ENCODE peak calls at places on chromosome 21, in four cellular contexts. T is K562, K is H1, D is HepG2. F is an unnamed sample.

GRCh38 chr21:25836396-25836795 is 101.6 kb downstream of the GABPA start:
- DNase-seq in D (no peak), K (no peak), T (no peak), F (no peak)

GRCh38 chr21:31781737-31782136 is 49.8 kb upstream of the SCAF4 start:
- DNase-seq in D (no peak), T (no peak), K (no peak), F (no peak)

GRCh38 chr21:44375281-44375651 is 21.8 kb downstream of the TRPM2 start:
- DNase-seq in T (no peak), K (no peak), D (no peak), F (no peak)

GRCh38 chr21:25717491-25718139 is 17.1 kb downstream of the ATP5PF start:
- DNase-seq in D (no peak), K (no peak), T (peak; percentile 67), F (no peak)

GRCh38 chr21:38957575-38958340 is 152.0 kb downstream of the ETS2 start:
- DNase-seq in K (no peak), T (no peak), D (no peak), F (no peak)

GRCh38 chr21:15894596-15894995 is 164.8 kb downstream of the USP25 start:
- DNase-seq in K (no peak), D (no peak), T (no peak), F (no peak)

GRCh38 chr21:32545948-32546441 is 39.3 kb downstream of the TCP10L start:
- DNase-seq in K (no peak), T (peak; percentile 82), D (no peak), F (no peak)

GRCh38 chr21:27306821-27307746 is 340.2 kb upstream of the ADAMTS5 start:
- DNase-seq in T (no peak), K (no peak), D (no peak), F (no peak)

GRCh38 chr21:44525431-44526095 is 14.4 kb downstream of the KRTAP10-1 start:
- DNase-seq in T (no peak), K (no peak), D (peak; percentile 23), F (no peak)

GRCh38 chr21:14877581-14878228 is 187.1 kb downstream of the NRIP1 start:
- DNase-seq in D (peak; percentile 96), K (no peak), T (no peak), F (no peak)

GRCh38 chr21:44897326-44898010 is 23.2 kb downstream of the ITGB2 start:
- DNase-seq in D (no peak), T (peak; percentile 51), K (no peak), F (no peak)

GRCh38 chr21:21156397-21156796 is 158.2 kb downstream of the NCAM2 start:
- DNase-seq in K (no peak), D (no peak), T (no peak), F (no peak)

GRCh38 chr21:27693376-27693775 is 726.5 kb upstream of the ADAMTS5 start:
- DNase-seq in K (no peak), T (no peak), D (no peak), F (no peak)

GRCh38 chr21:38831526-38832467 is 26.1 kb downstream of the ETS2 start:
- DNase-seq in K (no peak), D (peak; percentile 91), T (peak; percentile 52), F (peak; percentile 35)

GRCh38 chr21:14554948-14555347 is 8.8 kb upstream of the SAMSN1 start:
- DNase-seq in K (no peak), T (no peak), D (no peak), F (no peak)

GRCh38 chr21:43778469-43779335 is 2.6 kb upstream of the CSTB start:
- DNase-seq in K (no peak), D (no peak), T (peak; percentile 47), F (no peak)

GRCh38 chr21:33300701-33301631 is 23.8 kb upstream of the IFNAR1 start:
- DNase-seq in K (peak; percentile 27), D (no peak), T (peak; percentile 30), F (no peak)

GRCh38 chr21:45017376-45017960 is 56.9 kb upstream of the ADARB1 start:
- DNase-seq in D (no peak), K (no peak), T (no peak), F (no peak)

GRCh38 chr21:44702111-44702972 is 5.4 kb downstream of the KRTAP10-12 start:
- DNase-seq in K (no peak), D (no peak), T (no peak), F (no peak)

GRCh38 chr21:17441370-17441769 is 71.5 kb upstream of the CXADR start:
- DNase-seq in K (no peak), D (peak; percentile 97), T (no peak), F (no peak)

GRCh38 chr21:33270986-33271385 is 4.8 kb downstream of the IL10RB start:
- DNase-seq in T (no peak), K (no peak), D (no peak), F (no peak)

GRCh38 chr21:39969691-39970364 is 102.6 kb downstream of the PCP4 start:
- DNase-seq in D (no peak), K (no peak), T (no peak), F (no peak)

GRCh38 chr21:42925114-42925907 is at the start of gene ERVH48-1:
- DNase-seq in K (no peak), T (no peak), D (no peak), F (no peak)

GRCh38 chr21:31873696-31874599 is 1.1 kb downstream of the HUNK start:
- DNase-seq in K (peak; percentile 89), T (peak; percentile 71), D (no peak), F (no peak)

GRCh38 chr21:31135536-31136184 is 97.4 kb upstream of the KRTAP19-8 start:
- DNase-seq in K (no peak), D (no peak), T (no peak), F (no peak)

GRCh38 chr21:42674351-42674940 is 21.0 kb downstream of the PDE9A start:
- DNase-seq in T (peak; percentile 35), K (peak; percentile 66), D (no peak), F (no peak)

GRCh38 chr21:38959686-38960049 is 153.9 kb downstream of the ETS2 start:
- DNase-seq in T (no peak), K (no peak), D (no peak), F (no peak)

GRCh38 chr21:25179116-25179515 is 428.2 kb downstream of the MRPL39 start:
- DNase-seq in K (no peak), T (no peak), D (no peak), F (no peak)

GRCh38 chr21:43734830-43735229 is 15.9 kb downstream of the PDXK start:
- DNase-seq in K (no peak), T (no peak), D (no peak), F (no peak)

GRCh38 chr21:17602874-17603273 is 9.8 kb downstream of the BTG3 start:
- DNase-seq in D (no peak), K (no peak), T (no peak), F (no peak)

GRCh38 chr21:39913651-39914145 is 46.5 kb downstream of the PCP4 start:
- DNase-seq in K (no peak), T (no peak), D (no peak), F (no peak)

GRCh38 chr21:33238565-33239255 is 9.0 kb downstream of the IFNAR2 start:
- DNase-seq in K (no peak), D (no peak), T (no peak), F (no peak)

GRCh38 chr21:16040601-16041000 is 310.8 kb downstream of the USP25 start:
- DNase-seq in T (no peak), D (peak; percentile 2), K (no peak), F (no peak)

GRCh38 chr21:42461881-42462877 is 33.8 kb downstream of the RSPH1 start:
- DNase-seq in D (no peak), K (no peak), T (no peak), F (no peak)

GRCh38 chr21:17793675-17794123 is 25.5 kb downstream of the C21orf91 start:
- DNase-seq in K (no peak), D (no peak), T (no peak), F (no peak)

GRCh38 chr21:44903689-44904088 is 17.0 kb downstream of the ITGB2 start:
- DNase-seq in D (no peak), T (no peak), K (no peak), F (no peak)

GRCh38 chr21:42534361-42534900 is 20.8 kb downstream of the SLC37A1 start:
- DNase-seq in D (no peak), T (no peak), K (no peak), F (no peak)

DNA sequence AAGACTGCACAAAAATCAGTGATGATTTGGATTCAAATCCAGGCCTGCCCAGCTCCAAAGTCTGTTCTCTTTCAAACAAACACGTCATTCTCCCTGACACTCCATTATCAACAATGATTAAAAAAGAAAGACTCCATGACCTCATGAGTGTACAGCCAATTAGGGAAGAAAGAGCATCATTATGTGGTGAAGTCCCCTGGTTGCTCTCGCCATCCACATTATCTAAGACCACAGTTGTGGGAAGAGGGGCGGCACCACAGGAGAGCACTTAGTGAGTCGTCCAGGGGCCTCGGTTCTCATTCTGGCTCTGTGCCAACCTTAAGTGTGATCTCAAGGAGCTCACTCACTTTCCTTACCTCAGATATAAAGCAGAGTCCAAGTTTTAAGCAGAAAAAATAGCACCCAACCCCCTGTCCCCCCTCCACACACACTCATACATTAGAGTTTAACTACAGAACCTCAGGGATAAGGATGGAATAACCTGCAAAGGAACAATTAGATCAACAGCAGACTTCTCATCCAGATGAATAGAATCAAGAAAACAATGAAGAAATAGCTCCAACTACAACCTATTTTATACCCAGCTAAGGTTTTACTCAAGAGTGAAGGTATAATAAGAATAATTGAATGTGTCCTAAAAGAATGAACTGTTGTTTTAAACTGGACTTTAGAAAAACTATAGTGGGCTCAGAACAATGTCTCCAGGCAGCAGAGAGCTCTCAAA is 47.8 kb downstream of the COL6A1 start:
- DNase-seq in D (no peak), T (no peak), K (no peak), F (no peak)
- TF ChIP-seq SRF in D (no peak), T (no peak), K (no peak), F (no peak)

GRCh38 chr21:35191754-35192153 is 142.7 kb upstream of the RUNX1 start:
- DNase-seq in K (no peak), D (no peak), T (no peak), F (no peak)
- TF ChIP-seq SRF in K (no peak), D (no peak), T (no peak), F (no peak)

DNA sequence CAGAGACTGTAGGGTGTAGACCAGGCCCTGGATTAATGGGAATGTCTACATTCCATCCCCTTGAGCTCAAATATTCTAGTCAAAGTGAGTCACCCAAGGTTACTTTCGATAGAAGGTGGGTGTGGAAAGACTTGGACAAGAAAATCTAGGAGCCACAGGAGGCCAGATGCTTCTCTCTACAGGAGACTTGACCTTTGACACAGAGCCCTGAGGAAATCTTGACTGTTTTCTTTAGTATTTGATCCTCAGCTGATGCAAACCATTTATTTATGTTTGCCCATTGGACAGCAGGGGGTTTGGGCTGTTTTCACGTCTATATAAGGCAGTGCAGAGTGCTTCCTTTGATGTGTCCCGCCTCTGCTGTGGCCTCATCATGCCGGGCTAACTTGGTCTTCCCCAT is 15.7 kb upstream of the MAP3K7CL start:
- DNase-seq in D (no peak), K (no peak), T (no peak), F (peak; percentile 21)
- TF ChIP-seq SRF in D (no peak), K (peak; percentile 87), T (no peak), F (no peak)

GRCh38 chr21:37356710-37357109 is 9.9 kb upstream of the DYRK1A start:
- DNase-seq in T (peak; percentile 82), D (no peak), K (no peak), F (no peak)

GRCh38 chr21:37358392-37358791 is 8.2 kb upstream of the DYRK1A start:
- DNase-seq in K (no peak), D (no peak), T (no peak), F (no peak)

DNA sequence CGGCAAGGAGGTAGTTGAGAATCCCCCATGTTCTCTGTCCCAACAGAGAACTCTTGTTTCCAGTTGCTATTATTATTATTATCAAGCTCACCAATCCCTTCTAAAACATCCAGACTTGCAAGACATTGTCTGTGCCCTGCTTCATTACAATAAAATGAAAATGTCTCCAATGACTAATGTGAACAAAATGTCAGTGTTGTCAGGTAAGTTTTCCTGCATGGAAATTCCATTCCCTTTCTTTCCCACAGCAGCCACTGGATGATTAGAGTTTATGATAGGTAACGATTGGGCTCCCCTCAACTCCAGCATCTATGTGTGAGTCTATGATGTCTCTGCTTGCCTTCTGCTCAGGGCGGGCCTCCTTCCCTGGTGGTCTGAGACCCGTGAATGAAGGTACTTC is 8.9 kb upstream of the DYRK1A start:
- DNase-seq in T (no peak), D (no peak), K (no peak), F (no peak)
- TF ChIP-seq SRF in T (no peak), D (no peak), K (no peak), F (no peak)